ENCODE peak calls at places on chromosome 5, in six cellular contexts. G is HFF-Myc; H is C1 segment of cervical spinal cord; M is left colon; D is activated CD4-positive, alpha-beta T cell treated with anti-CD3 and anti-CD28 coated beads, Interleukin-2, amount 50 U/mL, for 1 hour; K is A673. F is an unnamed sample.

GRCh38 chr5:149792963-149793362 is 62.9 kb downstream of the PPARGC1B start:
- DNase-seq in G (no peak), H (no peak), M (no peak), D (no peak), K (no peak), F (no peak)

GRCh38 chr5:135678640-135679268 is 100.0 kb upstream of the CXCL14 start:
- DNase-seq in G (no peak), H (no peak), M (no peak), D (no peak), K (no peak), F (no peak)

GRCh38 chr5:42715791-42716190 is 40.8 kb upstream of the CCDC152 start:
- DNase-seq in G (no peak), H (no peak), M (no peak), D (no peak), K (no peak), F (no peak)

GRCh38 chr5:173140769-173141168 is 3.6 kb upstream of the BNIP1 start:
- DNase-seq in G (no peak), H (no peak), M (no peak), D (no peak), K (no peak), F (no peak)

GRCh38 chr5:150139334-150139733 is 16.3 kb downstream of the PDGFRB start:
- DNase-seq in G (no peak), H (no peak), M (no peak), D (no peak), K (no peak), F (no peak)

GRCh38 chr5:100950975-100951374 is 47.9 kb upstream of the ST8SIA4 start:
- DNase-seq in G (no peak), H (no peak), M (no peak), D (no peak), K (no peak), F (no peak)

GRCh38 chr5:36607114-36607561 is 732 bp downstream of the SLC1A3 start:
- DNase-seq in G (peak), H (no peak), M (peak), D (no peak), K (peak), F (no peak)

GRCh38 chr5:38922199-38922598 is 76.4 kb downstream of the OSMR start:
- DNase-seq in G (no peak), H (no peak), M (peak), D (peak), K (peak), F (peak)

GRCh38 chr5:141040093-141040762 is 10.9 kb upstream of the PCDHB1 start:
- DNase-seq in G (no peak), H (no peak), M (no peak), D (no peak), K (peak), F (peak)

GRCh38 chr5:79225026-79225425 is 10.9 kb upstream of the JMY start:
- DNase-seq in G (no peak), H (no peak), M (no peak), D (no peak), K (no peak), F (no peak)

GRCh38 chr5:158720316-158720715 is 379.4 kb downstream of the EBF1 start:
- DNase-seq in G (no peak), H (no peak), M (no peak), D (no peak), K (no peak), F (no peak)

GRCh38 chr5:134840811-134841210 is 5.0 kb upstream of the C5orf24 start:
- DNase-seq in G (no peak), H (no peak), M (no peak), D (no peak), K (no peak), F (no peak)

GRCh38 chr5:168114444-168115017 is 176.9 kb upstream of the WWC1 start:
- DNase-seq in G (no peak), H (no peak), M (peak), D (peak), K (peak), F (peak)

GRCh38 chr5:147396070-147396469 is 113.8 kb downstream of the DPYSL3 start:
- DNase-seq in G (no peak), H (no peak), M (no peak), D (no peak), K (no peak), F (no peak)

GRCh38 chr5:164504141-164504772 is 998.8 kb downstream of the MAT2B start:
- DNase-seq in G (peak), H (no peak), M (peak), D (no peak), K (peak), F (peak)

GRCh38 chr5:166699616-166700015 is 1591.8 kb upstream of the WWC1 start:
- DNase-seq in G (no peak), H (no peak), M (no peak), D (no peak), K (no peak), F (peak)

GRCh38 chr5:153974813-153975163 is 63.9 kb downstream of the FAM114A2 start:
- DNase-seq in G (no peak), H (no peak), M (no peak), D (no peak), K (no peak), F (no peak)

GRCh38 chr5:36647046-36647445 is 40.6 kb downstream of the SLC1A3 start:
- DNase-seq in G (no peak), H (no peak), M (no peak), D (no peak), K (no peak), F (no peak)

GRCh38 chr5:147568710-147569109 is 58.8 kb upstream of the DPYSL3 start:
- DNase-seq in G (no peak), H (no peak), M (no peak), D (no peak), K (peak), F (no peak)

GRCh38 chr5:145345883-145346282 is 489.3 kb downstream of the PRELID2 start:
- DNase-seq in G (no peak), H (no peak), M (no peak), D (no peak), K (no peak), F (no peak)

GRCh38 chr5:173624276-173624675 is 7.8 kb upstream of the BOD1 start:
- DNase-seq in G (no peak), H (no peak), M (no peak), D (no peak), K (no peak), F (no peak)

GRCh38 chr5:64958757-64959391 is 190.1 kb downstream of the CWC27 start:
- DNase-seq in G (no peak), H (no peak), M (no peak), D (no peak), K (peak), F (no peak)

GRCh38 chr5:101653996-101654395 is 642.1 kb downstream of the SLCO4C1 start:
- DNase-seq in G (no peak), H (no peak), M (no peak), D (no peak), K (no peak), F (no peak)

GRCh38 chr5:163915481-163915961 is 410.1 kb downstream of the MAT2B start:
- DNase-seq in G (no peak), H (no peak), M (peak), D (no peak), K (no peak), F (no peak)

GRCh38 chr5:36040651-36041536 is 25.8 kb downstream of the UGT3A2 start:
- DNase-seq in G (no peak), H (no peak), M (no peak), D (no peak), K (no peak), F (no peak)

GRCh38 chr5:66143473-66144073 is 527 bp upstream of the SREK1 start:
- DNase-seq in G (no peak), H (no peak), M (no peak), D (no peak), K (peak), F (no peak)

GRCh38 chr5:75054110-75054930 is 2.0 kb upstream of the GCNT4 start:
- DNase-seq in G (no peak), H (no peak), M (peak), D (no peak), K (peak), F (no peak)

GRCh38 chr5:103188436-103188835 is 68.3 kb downstream of the PPIP5K2 start:
- DNase-seq in G (no peak), H (no peak), M (no peak), D (no peak), K (no peak), F (no peak)

GRCh38 chr5:29161897-29162296 is 2031.6 kb upstream of the CDH6 start:
- DNase-seq in G (no peak), H (no peak), M (no peak), D (no peak), K (no peak), F (no peak)

GRCh38 chr5:6328173-6328572 is 50.2 kb downstream of the MED10 start:
- DNase-seq in G (peak), H (no peak), M (peak), D (no peak), K (peak), F (peak)

GRCh38 chr5:55575815-55576583 is 41.2 kb upstream of the PLPP1 start:
- DNase-seq in G (no peak), H (no peak), M (no peak), D (no peak), K (no peak), F (no peak)